ENCODE peak calls at places on chromosome 5, in ten cellular contexts. R is CD8-positive, alpha-beta T cell; Z is GM23248; L is fibroblast of lung; N is left ventricle myocardium inferior; B is tibial nerve; M is SK-N-SH; F is psoas muscle; E is breast epithelium; S is mammary epithelial cell. K is an unnamed sample.

GRCh38 chr5:11815916-11816315 is 88.3 kb downstream of the CTNND2 start:
- DNase-seq in E (no peak), S (no peak), N (no peak), L (no peak), Z (no peak), B (no peak), R (no peak), F (no peak), M (no peak), K (no peak)

GRCh38 chr5:1402611-1403255 is 42.5 kb downstream of the SLC6A3 start:
- DNase-seq in R (no peak), L (no peak), E (no peak), Z (no peak), M (no peak), S (no peak), N (peak; percentile 5), B (no peak), F (peak; percentile 40), K (no peak)

GRCh38 chr5:148913985-148914421 is 87.6 kb downstream of the ADRB2 start:
- DNase-seq in B (no peak), L (peak; percentile 45), E (no peak), S (peak; percentile 80), R (no peak), N (no peak), M (no peak), F (no peak), Z (peak; percentile 71), K (no peak)

GRCh38 chr5:123119334-123119986 is 30.4 kb downstream of the PRDM6 start:
- DNase-seq in L (peak; percentile 74), M (no peak), N (no peak), E (no peak), R (no peak), Z (peak; percentile 65), B (no peak), S (no peak), F (no peak), K (no peak)

GRCh38 chr5:142235050-142235797 is 89.6 kb downstream of the SPRY4 start:
- DNase-seq in Z (peak; percentile 37), R (no peak), E (peak; percentile 64), F (no peak), M (no peak), B (no peak), N (no peak), L (no peak), S (peak; percentile 42), K (no peak)

GRCh38 chr5:10726913-10727517 is 34.0 kb downstream of the DAP start:
- DNase-seq in E (peak; percentile 26), R (no peak), L (no peak), Z (no peak), S (no peak), N (no peak), B (no peak), F (no peak), M (no peak), K (no peak)

GRCh38 chr5:90096415-90097081 is 313.0 kb downstream of the CETN3 start:
- DNase-seq in R (no peak), E (no peak), S (peak; percentile 76), B (no peak), N (no peak), F (no peak), L (peak; percentile 59), Z (peak; percentile 21), M (no peak), K (no peak)

GRCh38 chr5:176818391-176819098 is 8.2 kb downstream of the UNC5A start:
- DNase-seq in E (no peak), N (no peak), S (no peak), F (no peak), L (no peak), R (no peak), M (no peak), B (no peak), Z (no peak), K (no peak)

GRCh38 chr5:52684056-52684455 is 103.7 kb upstream of the ITGA1 start:
- DNase-seq in Z (peak; percentile 14), R (no peak), N (no peak), S (no peak), M (no peak), B (no peak), F (no peak), L (peak; percentile 48), E (no peak), K (no peak)

GRCh38 chr5:161305601-161306000 is 240.9 kb downstream of the GABRB2 start:
- DNase-seq in E (no peak), R (no peak), F (no peak), N (no peak), L (no peak), Z (no peak), B (no peak), S (no peak), M (no peak), K (no peak)

GRCh38 chr5:55603947-55604346 is 69.2 kb upstream of the PLPP1 start:
- DNase-seq in S (no peak), L (peak; percentile 78), N (no peak), Z (peak; percentile 77), R (no peak), F (no peak), E (no peak), B (no peak), M (no peak), K (no peak)

GRCh38 chr5:55601209-55601618 is 66.5 kb upstream of the PLPP1 start:
- DNase-seq in M (no peak), B (peak; percentile 63), F (peak; percentile 91), S (no peak), N (peak; percentile 80), Z (peak; percentile 89), E (peak; percentile 89), L (peak; percentile 97), R (no peak), K (peak; percentile 95)

GRCh38 chr5:55599148-55600050 is 64.6 kb upstream of the PLPP1 start:
- DNase-seq in Z (peak; percentile 9), R (no peak), B (no peak), M (no peak), S (no peak), F (no peak), L (no peak), E (no peak), N (no peak), K (no peak)

GRCh38 chr5:55600086-55600485 is 65.3 kb upstream of the PLPP1 start:
- DNase-seq in E (no peak), F (no peak), N (no peak), B (no peak), Z (peak; percentile 30), M (no peak), R (no peak), S (no peak), L (no peak), K (no peak)

DNA sequence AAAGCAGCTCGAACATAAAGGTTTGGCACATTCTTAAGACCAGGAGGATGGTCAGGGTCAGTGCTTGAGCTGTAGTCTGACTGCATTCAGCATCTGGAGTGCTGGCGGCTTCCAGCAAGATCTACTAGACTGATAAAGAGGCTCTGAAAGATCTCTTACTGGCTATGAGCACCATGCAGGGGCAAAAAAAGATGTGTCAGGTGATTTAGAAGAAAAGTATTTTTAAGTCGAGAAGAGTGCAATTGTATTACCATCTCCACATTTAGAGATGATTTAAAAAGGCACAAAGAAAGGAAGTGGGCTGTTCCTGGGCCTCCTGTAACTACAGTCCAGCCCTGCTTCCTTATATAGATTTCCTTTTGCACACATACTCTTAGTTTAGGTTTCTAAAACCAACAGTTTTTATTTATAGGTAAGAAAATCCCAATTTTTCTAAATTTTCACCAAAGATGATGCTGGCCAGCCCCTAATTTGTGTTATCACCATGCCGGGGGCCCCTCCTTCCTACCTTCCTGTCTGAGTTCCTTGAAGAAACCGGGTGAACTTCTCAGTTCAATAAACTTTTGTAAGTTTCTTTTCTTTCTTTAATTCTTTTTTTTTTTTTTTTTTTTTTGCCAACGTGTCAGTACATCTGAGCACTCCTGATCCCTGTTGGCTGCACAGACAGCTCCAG is 65.9 kb upstream of the PLPP1 start:
- DNase-seq in L (peak; percentile 61), E (no peak), B (no peak), M (peak; percentile 43), R (no peak), S (no peak), Z (peak; percentile 86), F (no peak), N (no peak), K (no peak)
- H3K27ac ChIP-seq in L (peak overlapping the region; percentile 70), E (peak overlapping the region; percentile 93), B (peak overlapping the region; percentile 62), M (peak overlapping the region; percentile 90), R (no peak overlapping the region), S (peak overlapping the region; percentile 33), Z (peak overlapping the region; percentile 99), F (peak overlapping the region; percentile 86), N (peak overlapping the region; percentile 97), K (peak overlapping the region; percentile 93)

GRCh38 chr5:40121236-40121635 is 558.5 kb upstream of the PTGER4 start:
- DNase-seq in S (no peak), F (no peak), N (no peak), R (no peak), L (no peak), B (no peak), E (no peak), Z (no peak), M (no peak), K (no peak)
- H3K9me3 ChIP-seq in S (no peaks in the 10 kb centered on the region), F (no peaks in the 10 kb centered on the region), N (peaks cover 52% of the 10 kb centered on the region), R (no peaks in the 10 kb centered on the region), L (no peaks in the 10 kb centered on the region), B (peaks cover 28% of the 10 kb centered on the region), E (peaks cover 9% of the 10 kb centered on the region), Z (no peaks in the 10 kb centered on the region), M (peaks cover 3% of the 10 kb centered on the region), K (no peaks in the 10 kb centered on the region)

DNA sequence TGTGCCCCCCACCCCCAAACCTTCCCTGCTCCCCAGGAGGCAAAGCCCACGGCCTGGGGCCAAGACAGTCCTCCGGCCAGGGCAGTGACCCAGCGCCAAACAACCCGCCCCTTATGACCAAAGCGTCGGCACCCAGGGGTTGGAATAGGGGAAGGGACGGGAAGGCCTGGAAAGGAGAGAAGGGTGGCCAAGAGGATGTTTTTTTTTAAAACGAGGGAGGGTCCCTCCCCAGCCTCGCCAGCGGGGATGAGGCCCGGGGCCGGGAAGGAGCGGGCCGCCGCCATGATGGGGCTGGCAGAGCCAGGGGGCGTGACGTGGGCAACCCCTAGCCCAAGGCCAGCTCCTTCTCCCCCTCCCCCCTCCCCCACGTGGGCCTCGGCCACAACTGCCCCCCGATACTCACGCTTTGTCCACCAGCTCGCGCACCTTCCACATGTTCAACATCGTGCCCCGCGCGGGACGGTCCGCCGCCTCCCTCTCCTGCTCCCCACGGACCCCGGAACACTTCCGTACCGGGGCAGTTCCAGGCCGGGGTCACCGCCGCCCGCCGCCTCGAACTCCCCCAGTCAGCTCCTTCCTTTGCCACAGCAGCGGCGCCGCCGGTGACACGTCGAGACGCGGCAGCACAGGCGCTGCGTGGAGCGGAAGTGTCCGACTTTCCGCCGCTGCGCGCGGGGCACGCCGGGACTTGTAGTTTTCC is at the start of gene CLINT1:
- DNase-seq in B (peak; percentile 78), E (peak; percentile 80), R (peak; percentile 87), Z (peak; percentile 97), N (peak; percentile 94), M (peak; percentile 92), F (peak; percentile 96), S (peak; percentile 84), L (peak; percentile 81), K (peak; percentile 95)
- H3K27ac ChIP-seq in B (peak within 1 kb of the TSS; percentile 83), E (peak within 1 kb of the TSS; percentile 96), R (peak within 1 kb of the TSS; percentile 74), Z (peak within 1 kb of the TSS; percentile 74), N (peak within 1 kb of the TSS; percentile 90), M (peak within 1 kb of the TSS; percentile 77), F (peak within 1 kb of the TSS; percentile 98), S (peak within 1 kb of the TSS; percentile 82), L (peak within 1 kb of the TSS; percentile 93), K (peak within 1 kb of the TSS; percentile 89)

DNA sequence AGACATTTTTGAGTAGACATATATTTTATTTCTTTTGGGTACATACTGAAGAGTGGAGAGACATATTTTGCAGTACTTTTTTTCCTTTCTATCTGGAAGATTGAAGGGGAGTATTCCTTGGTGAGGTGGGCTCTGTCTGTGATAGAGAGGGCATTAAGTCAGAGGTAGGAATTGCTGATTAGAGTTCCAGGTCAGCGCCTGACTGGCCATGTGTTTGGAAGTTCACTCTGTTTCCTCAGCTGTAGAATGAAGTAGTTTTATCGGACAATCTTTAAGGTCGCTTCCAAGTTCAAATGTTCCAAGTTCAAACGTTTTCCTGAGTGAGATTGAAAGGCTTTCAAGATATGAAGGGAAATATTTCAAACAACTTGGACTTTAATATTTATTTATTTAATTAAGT is 45.5 kb downstream of the RASGRF2 start:
- DNase-seq in S (no peak), N (no peak), M (no peak), F (no peak), E (no peak), L (no peak), R (no peak), B (no peak), Z (no peak), K (no peak)
- H3K9me3 ChIP-seq in S (no peaks in the 10 kb centered on the region), N (no peaks in the 10 kb centered on the region), M (no peaks in the 10 kb centered on the region), F (no peaks in the 10 kb centered on the region), E (no peaks in the 10 kb centered on the region), L (no peaks in the 10 kb centered on the region), R (no peaks in the 10 kb centered on the region), B (no peaks in the 10 kb centered on the region), Z (no peaks in the 10 kb centered on the region), K (no peaks in the 10 kb centered on the region)